ENCODE peak calls at places on chromosome 9, in five cellular contexts. T is stimulated activated naive CD4-positive, alpha-beta T cell; U is effector memory CD8-positive, alpha-beta T cell; F is NCI-H1105 treated with DMSO at 0.1 percent for 48 hours; H is CD8-positive, alpha-beta memory T cell. E is an unnamed sample.

GRCh38 chr9:125393426-125393825 is 131.8 kb downstream of the GAPVD1 start:
- DNase-seq in T (no peak), U (no peak), F (no peak), H (no peak), E (no peak)

GRCh38 chr9:98807811-98808195 is 333 bp downstream of the GALNT12 start:
- DNase-seq in T (no peak), U (no peak), F (peak; percentile 20), H (no peak), E (peak; percentile 48)

GRCh38 chr9:21677387-21677786 is 125.0 kb upstream of the MTAP start:
- DNase-seq in T (no peak), U (no peak), F (no peak), H (no peak), E (no peak)

GRCh38 chr9:93225892-93226291 is 42.0 kb downstream of the WNK2 start:
- DNase-seq in T (no peak), U (no peak), F (no peak), H (no peak), E (no peak)

GRCh38 chr9:37337301-37337905 is 85.1 kb upstream of the GRHPR start:
- DNase-seq in T (no peak), U (no peak), F (no peak), H (no peak), E (no peak)

GRCh38 chr9:131082774-131083512 is 13.4 kb upstream of the AIF1L start:
- DNase-seq in T (no peak), U (no peak), F (no peak), H (no peak), E (no peak)

GRCh38 chr9:120924698-120925534 is 1.7 kb downstream of the TRAF1 start:
- DNase-seq in T (no peak), U (peak; percentile 49), F (no peak), H (no peak), E (no peak)

GRCh38 chr9:120698766-120699165 is 15.5 kb downstream of the MEGF9 start:
- DNase-seq in T (no peak), U (no peak), F (peak; percentile 76), H (no peak), E (no peak)

GRCh38 chr9:89687216-89687615 is 82.4 kb downstream of the GADD45G start:
- DNase-seq in T (no peak), U (no peak), F (peak; percentile 61), H (no peak), E (no peak)

GRCh38 chr9:133944746-133945135 is 47.4 kb downstream of the VAV2 start:
- DNase-seq in T (no peak), U (no peak), F (no peak), H (peak; percentile 17), E (no peak)

GRCh38 chr9:105251733-105252404 is 7.4 kb downstream of the SLC44A1 start:
- DNase-seq in T (no peak), U (no peak), F (no peak), H (no peak), E (no peak)

GRCh38 chr9:136447173-136447778 is 7.6 kb upstream of the INPP5E start:
- DNase-seq in T (no peak), U (no peak), F (no peak), H (no peak), E (no peak)

E was measured in colonic mucosa.